ENCODE peak calls at places on chromosomes 2 and 18, in eight cellular contexts. Z is H9; C is AML-193; Q is amygdala; R is activated T-cell treated with anti-CD3 and anti-CD28 coated beads, Interleukin-2, amount 50 U/mL, for 24 hours; O is left kidney; V is spleen; M is IMR-90. F is an unnamed sample.

GRCh38 chr2:41764919-41765318 is 282.9 kb upstream of the PKDCC start:
- DNase-seq in Z (no peak), C (no peak), Q (no peak), R (no peak), O (no peak), V (no peak), M (no peak), F (no peak)

GRCh38 chr2:108612514-108613183 is 78.4 kb downstream of the LIMS1 start:
- DNase-seq in Z (no peak), C (no peak), Q (no peak), R (peak), O (no peak), V (peak), M (no peak), F (no peak)

GRCh38 chr18:77062518-77063003 is 70.0 kb downstream of the MBP start:
- DNase-seq in Z (no peak), C (no peak), Q (no peak), R (peak), O (no peak), V (no peak), M (peak), F (no peak)

GRCh38 chr2:62741127-62741526 is 35.6 kb downstream of the EHBP1 start:
- DNase-seq in Z (no peak), C (no peak), Q (no peak), R (no peak), O (no peak), V (no peak), M (no peak), F (no peak)

GRCh38 chr2:201644001-201644400 is 698 bp upstream of the TMEM237 start:
- DNase-seq in Z (no peak), C (no peak), Q (no peak), R (no peak), O (peak), V (no peak), M (peak), F (no peak)

GRCh38 chr2:101841679-101842327 is 144.3 kb downstream of the MAP4K4 start:
- DNase-seq in Z (no peak), C (no peak), Q (no peak), R (no peak), O (no peak), V (no peak), M (no peak), F (no peak)

GRCh38 chr2:26281226-26281625 is 36.5 kb downstream of the HADHB start:
- DNase-seq in Z (no peak), C (no peak), Q (no peak), R (no peak), O (no peak), V (no peak), M (no peak), F (peak)

GRCh38 chr2:239227661-239228371 is 173.0 kb downstream of the HDAC4 start:
- DNase-seq in Z (no peak), C (no peak), Q (no peak), R (peak), O (no peak), V (peak), M (peak), F (no peak)

GRCh38 chr18:31268985-31269406 is 49.0 kb upstream of the DSG1 start:
- DNase-seq in Z (no peak), C (no peak), Q (no peak), R (no peak), O (peak), V (no peak), M (no peak), F (no peak)

GRCh38 chr2:240291337-240291751 is 144.1 kb upstream of the GPC1 start:
- DNase-seq in Z (no peak), C (no peak), Q (no peak), R (no peak), O (peak), V (no peak), M (no peak), F (no peak)

GRCh38 chr2:48065096-48065495 is 158.8 kb upstream of the FBXO11 start:
- DNase-seq in Z (no peak), C (no peak), Q (no peak), R (no peak), O (no peak), V (no peak), M (no peak), F (no peak)

GRCh38 chr18:49691177-49691608 is 122.1 kb downstream of the ACAA2 start:
- DNase-seq in Z (no peak), C (no peak), Q (no peak), R (no peak), O (no peak), V (no peak), M (peak), F (no peak)

GRCh38 chr2:18910843-18911242 is 321.5 kb upstream of the NT5C1B start:
- DNase-seq in Z (no peak), C (no peak), Q (no peak), R (no peak), O (no peak), V (no peak), M (peak), F (no peak)

GRCh38 chr2:40173276-40173675 is 278.6 kb downstream of the SLC8A1 start:
- DNase-seq in Z (no peak), C (no peak), Q (no peak), R (no peak), O (peak), V (no peak), M (peak), F (no peak)

GRCh38 chr2:111037136-111037535 is 83.6 kb upstream of the BCL2L11 start:
- DNase-seq in Z (no peak), C (no peak), Q (no peak), R (peak), O (no peak), V (no peak), M (no peak), F (no peak)

F was measured in NCI-H2171 treated with DMSO at 0.1 percent for 48 hours.